ENCODE peak calls at places on chromosome 3, in six cellular contexts. H is BJ, A is body of pancreas, C is neural progenitor cell, X is cardiac fibroblast, F is heart left ventricle. G is an unnamed sample.

GRCh38 chr3:133038731-133039398 is 674 bp downstream of the TMEM108 start:
- DNase-seq in A (peak; percentile 25), C (peak; percentile 88), X (peak; percentile 5), H (no peak), F (no peak), G (no peak)

GRCh38 chr3:104088738-104089137 is 1278.0 kb upstream of the ALCAM start:
- DNase-seq in C (no peak), F (no peak), H (no peak), X (no peak), A (no peak), G (no peak)

GRCh38 chr3:126971891-126972351 is 11.0 kb upstream of the PLXNA1 start:
- DNase-seq in X (peak; percentile 84), A (peak; percentile 32), F (peak; percentile 80), C (peak; percentile 49), H (no peak), G (peak; percentile 79)

GRCh38 chr3:49171775-49172500 is 540 bp downstream of the KLHDC8B start:
- DNase-seq in C (no peak), H (no peak), F (no peak), X (no peak), A (no peak), G (no peak)

GRCh38 chr3:95815828-95816227 is 998.6 kb upstream of the EPHA6 start:
- DNase-seq in A (no peak), X (no peak), H (no peak), C (no peak), F (no peak), G (no peak)

GRCh38 chr3:82000773-82001172 is 239.3 kb upstream of the GBE1 start:
- DNase-seq in H (no peak), C (no peak), X (no peak), A (peak; percentile 68), F (no peak), G (no peak)

GRCh38 chr3:40387001-40387894 is at the start of gene ENTPD3:
- DNase-seq in H (no peak), A (peak; percentile 67), F (no peak), X (no peak), C (peak; percentile 66), G (no peak)

GRCh38 chr3:71994203-71994602 is 209.3 kb upstream of the PROK2 start:
- DNase-seq in A (no peak), F (no peak), C (no peak), X (no peak), H (no peak), G (no peak)

GRCh38 chr3:194955979-194956696 is 270.5 kb downstream of the FAM43A start:
- DNase-seq in H (no peak), X (no peak), C (no peak), A (no peak), F (no peak), G (no peak)

GRCh38 chr3:179706233-179706632 is 53.4 kb downstream of the USP13 start:
- DNase-seq in X (no peak), F (no peak), H (no peak), A (no peak), C (no peak), G (no peak)

GRCh38 chr3:106692624-106693023 is 684.6 kb upstream of the CCDC54 start:
- DNase-seq in H (no peak), F (no peak), X (no peak), C (no peak), A (no peak), G (no peak)

GRCh38 chr3:4827767-4828166 is 151.5 kb upstream of the BHLHE40 start:
- DNase-seq in A (no peak), H (no peak), X (peak; percentile 5), F (no peak), C (no peak), G (no peak)

GRCh38 chr3:99549918-99550603 is 88.3 kb upstream of the COL8A1 start:
- DNase-seq in A (no peak), F (no peak), X (peak; percentile 58), C (no peak), H (no peak), G (no peak)

GRCh38 chr3:132637590-132637989 is 22.0 kb downstream of the ACAD11 start:
- DNase-seq in X (peak; percentile 43), A (no peak), H (no peak), F (no peak), C (no peak), G (no peak)

GRCh38 chr3:53171827-53172505 is 11.0 kb downstream of the PRKCD start:
- DNase-seq in A (no peak), F (no peak), C (no peak), X (no peak), H (no peak), G (no peak)

GRCh38 chr3:56053727-56054126 is 414.5 kb downstream of the ERC2 start:
- DNase-seq in H (no peak), X (no peak), A (no peak), F (no peak), C (no peak), G (no peak)

GRCh38 chr3:176579741-176580185 is 617.5 kb downstream of the TBL1XR1 start:
- DNase-seq in C (no peak), H (peak; percentile 54), A (no peak), F (no peak), X (no peak), G (no peak)

GRCh38 chr3:35727179-35727578 is 87.9 kb downstream of the ARPP21 start:
- DNase-seq in C (no peak), A (no peak), X (no peak), H (no peak), F (no peak), G (no peak)

DNA sequence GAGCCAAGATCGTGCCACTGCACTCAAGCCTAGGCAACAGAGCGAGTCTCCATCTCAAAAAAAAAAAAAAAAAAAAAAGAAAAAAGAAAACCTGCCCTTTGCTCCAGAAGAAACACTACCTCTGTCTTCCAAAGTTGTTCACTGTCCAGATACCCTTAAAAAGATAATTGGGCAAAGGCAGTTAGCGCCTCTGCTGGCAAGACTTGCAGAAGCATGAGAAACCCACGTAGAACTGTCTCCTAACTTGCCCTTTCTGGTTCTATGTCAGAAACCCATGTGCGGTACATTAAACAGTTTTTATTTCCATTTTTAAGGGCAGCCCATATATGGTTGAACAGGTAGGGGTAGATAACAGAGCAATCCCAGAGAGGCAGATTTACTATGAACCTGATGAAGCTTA is 1026.4 kb downstream of the ROBO2 start:
- DNase-seq in H (no peak), X (no peak), A (no peak), C (no peak), F (no peak), G (no peak)
- TF ChIP-seq CTCF in H (no peak), X (no peak), A (no peak), C (peak; percentile 36), F (no peak), G (no peak)

GRCh38 chr3:196694202-196694638 is 17.8 kb downstream of the CEP19 start:
- DNase-seq in H (no peak), X (peak; percentile 42), C (no peak), A (no peak), F (no peak), G (no peak)

GRCh38 chr3:196686436-196686835 is 25.6 kb downstream of the CEP19 start:
- DNase-seq in F (no peak), H (no peak), X (peak; percentile 35), C (no peak), A (no peak), G (no peak)

GRCh38 chr3:196694941-196695848 is 16.9 kb downstream of the CEP19 start:
- DNase-seq in A (no peak), H (no peak), C (no peak), F (no peak), X (no peak), G (no peak)

GRCh38 chr3:196688349-196688748 is 23.7 kb downstream of the CEP19 start:
- DNase-seq in X (peak; percentile 99), A (no peak), C (no peak), H (peak; percentile 23), F (peak; percentile 37), G (no peak)

DNA sequence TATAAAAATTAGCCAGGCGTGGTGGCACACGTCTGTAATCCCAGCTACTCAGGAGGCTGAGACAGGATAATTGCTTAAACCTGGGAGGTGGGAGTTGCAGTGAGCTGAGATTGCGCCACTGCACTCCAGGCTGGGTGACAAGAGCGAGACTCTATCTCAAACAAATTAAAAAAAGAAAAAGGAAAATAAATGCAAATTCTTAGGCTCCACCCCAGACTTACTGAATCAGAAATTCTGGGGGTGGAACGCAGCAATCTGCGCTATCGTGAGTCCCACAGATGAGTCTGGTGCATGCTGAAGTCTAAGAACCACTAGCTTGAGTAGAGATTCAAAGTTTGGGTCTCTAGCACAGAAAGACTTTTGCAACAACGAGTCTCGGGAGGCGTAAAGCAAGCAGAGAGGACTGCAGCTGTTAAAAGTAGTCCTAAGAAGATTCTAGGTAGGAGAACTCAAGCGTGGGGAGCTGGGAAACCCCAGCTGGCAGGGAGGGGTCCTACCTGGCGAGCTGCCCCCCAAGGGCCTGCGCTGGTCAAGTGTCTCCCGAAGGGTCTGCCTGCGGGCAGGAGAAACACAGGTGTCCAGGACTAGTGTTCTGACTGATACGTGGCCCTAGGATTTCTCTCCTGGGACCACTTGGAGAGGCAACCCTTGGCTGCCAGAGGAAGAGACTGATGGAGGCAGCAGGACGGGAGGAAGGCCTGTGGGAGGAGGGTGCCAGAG is 21.9 kb downstream of the CEP19 start:
- DNase-seq in X (no peak), F (no peak), C (no peak), H (no peak), A (no peak), G (no peak)
- H3K4me3 ChIP-seq in X (no peak overlapping the region), F (no peak overlapping the region), C (no peak overlapping the region), H (no peak overlapping the region), A (no peak overlapping the region), G (no peak overlapping the region)

DNA sequence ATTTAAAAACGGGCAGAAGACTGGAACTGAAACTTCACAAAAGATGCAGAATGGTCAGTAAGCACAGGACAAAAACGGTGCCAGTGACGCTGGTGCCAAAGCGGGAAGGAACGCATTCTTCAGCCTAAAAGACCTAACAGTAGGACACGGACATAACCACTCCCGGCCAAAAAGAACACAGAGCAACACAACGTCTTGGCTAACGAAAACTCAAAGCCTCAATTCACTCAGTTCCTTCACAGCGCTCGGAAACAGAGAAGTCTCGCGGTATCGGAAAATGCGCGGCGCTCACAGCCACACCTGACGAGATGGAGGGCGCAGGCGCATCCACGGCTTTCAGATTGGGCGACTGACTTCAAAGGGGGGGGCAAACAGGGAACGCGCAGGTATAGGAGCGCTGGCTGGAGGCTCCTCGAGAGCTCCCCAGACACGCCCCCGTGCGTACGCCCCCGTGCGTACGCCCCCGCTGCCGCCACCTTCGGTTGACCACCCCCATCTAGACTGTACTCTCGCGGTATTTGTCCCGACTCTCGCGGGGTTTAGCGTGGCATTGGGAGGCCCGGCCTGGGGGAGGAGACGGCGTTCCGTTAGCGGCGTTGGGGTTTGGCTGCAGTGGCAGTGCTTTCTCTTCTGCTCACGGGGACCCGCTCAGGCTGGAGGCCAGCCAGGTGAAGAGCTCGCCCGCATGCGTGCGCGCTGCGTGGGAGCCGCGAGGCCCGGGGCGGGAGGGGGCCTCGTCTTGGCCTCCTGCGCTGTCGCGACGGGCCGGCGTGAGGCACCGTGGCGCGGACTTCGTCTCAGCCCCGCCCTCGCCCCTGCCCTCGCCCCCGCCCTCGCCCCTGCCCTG is at the start of gene NKTR:
- DNase-seq in X (peak; percentile 98), F (peak; percentile 96), H (peak; percentile 91), C (peak; percentile 100), A (peak; percentile 99), G (peak; percentile 96)
- TF ChIP-seq CTCF in X (no peak), F (peak; percentile 14), H (peak; percentile 5), C (peak; percentile 33), A (no peak), G (no peak)

GRCh38 chr3:114452176-114452744 is 158.4 kb downstream of the TIGIT start:
- DNase-seq in A (no peak), F (no peak), X (no peak), C (no peak), H (no peak), G (no peak)
- H3K4me3 ChIP-seq in A (no peak overlapping the region), F (peak overlapping the region; percentile 66), X (no peak overlapping the region), C (no peak overlapping the region), H (no peak overlapping the region), G (no peak overlapping the region)

GRCh38 chr3:136106101-136106500 is 90.0 kb downstream of the MSL2 start:
- DNase-seq in F (no peak), A (no peak), X (no peak), C (no peak), H (no peak), G (no peak)
- TF ChIP-seq CTCF in F (no peak), A (no peak), X (no peak), C (no peak), H (no peak), G (no peak)

G was measured in retinal pigment epithelial cell.